ENCODE peak calls at places on chromosome 17, in six cellular contexts. B is ovary, V is transverse colon, X is tibial artery, P is esophagus squamous epithelium, G is tibial nerve. C is an unnamed sample.

GRCh38 chr17:35088911-35089845 is 25.7 kb upstream of the RFFL start:
- DNase-seq in X (peak; percentile 93), V (peak; percentile 93), G (peak; percentile 75), P (peak; percentile 20), B (peak; percentile 82), C (peak; percentile 84)

GRCh38 chr17:27284811-27285415 is 9.0 kb upstream of the WSB1 start:
- DNase-seq in P (no peak), B (no peak), V (no peak), X (no peak), G (no peak), C (no peak)

GRCh38 chr17:82296511-82297279 is 20.7 kb downstream of the CD7 start:
- DNase-seq in V (no peak), P (no peak), X (no peak), B (no peak), G (no peak), C (no peak)

GRCh38 chr17:50502643-50502990 is 5.6 kb upstream of the MYCBPAP start:
- DNase-seq in X (no peak), V (no peak), G (no peak), P (no peak), B (no peak), C (no peak)

GRCh38 chr17:3157218-3157617 is 29.9 kb upstream of the OR1G1 start:
- DNase-seq in G (no peak), X (no peak), V (no peak), B (no peak), P (no peak), C (no peak)

GRCh38 chr17:38534498-38534885 is 71.3 kb downstream of the SRCIN1 start:
- DNase-seq in B (no peak), X (no peak), P (no peak), G (no peak), V (no peak), C (no peak)

GRCh38 chr17:27588354-27588753 is 42.6 kb upstream of the LGALS9 start:
- DNase-seq in B (no peak), G (no peak), P (no peak), X (no peak), V (no peak), C (no peak)

GRCh38 chr17:19461139-19461538 is 50.1 kb downstream of the RNF112 start:
- DNase-seq in G (no peak), B (no peak), V (no peak), P (no peak), X (no peak), C (peak; percentile 23)

GRCh38 chr17:7478276-7479138 is 924 bp downstream of the ZBTB4 start:
- DNase-seq in G (peak; percentile 52), B (peak; percentile 68), X (peak; percentile 79), P (no peak), V (peak; percentile 62), C (peak; percentile 51)

GRCh38 chr17:52686140-52686539 is 527.6 kb upstream of the CA10 start:
- DNase-seq in X (no peak), P (no peak), G (no peak), V (no peak), B (no peak), C (no peak)

GRCh38 chr17:57482657-57483056 is 226.3 kb downstream of the MSI2 start:
- DNase-seq in G (no peak), P (no peak), B (no peak), X (no peak), V (no peak), C (no peak)

GRCh38 chr17:59331929-59332889 is 754 bp downstream of the YPEL2 start:
- DNase-seq in G (peak; percentile 41), X (peak; percentile 78), V (peak; percentile 51), B (peak; percentile 34), P (no peak), C (peak; percentile 46)

GRCh38 chr17:36861531-36861930 is 75.7 kb upstream of the LHX1 start:
- DNase-seq in G (no peak), B (no peak), P (no peak), V (no peak), X (no peak), C (peak; percentile 5)

GRCh38 chr17:76793775-76794174 is 55.9 kb downstream of the MFSD11 start:
- DNase-seq in X (no peak), V (no peak), B (no peak), G (no peak), P (no peak), C (peak; percentile 8)

GRCh38 chr17:12973496-12974318 is 44.1 kb downstream of the ELAC2 start:
- DNase-seq in V (no peak), B (no peak), G (no peak), X (no peak), P (no peak), C (no peak)

GRCh38 chr17:18257747-18258355 is 687 bp downstream of the FLII start:
- DNase-seq in V (peak; percentile 86), P (no peak), B (peak; percentile 61), G (peak; percentile 59), X (peak; percentile 92), C (peak; percentile 74)

GRCh38 chr17:61152898-61153297 is 246.7 kb upstream of the TBX2 start:
- DNase-seq in X (no peak), V (no peak), P (no peak), B (no peak), G (no peak), C (no peak)

GRCh38 chr17:52157603-52158449 is 688 bp downstream of the CA10 start:
- DNase-seq in P (no peak), V (no peak), G (no peak), B (no peak), X (no peak), C (peak; percentile 6)

GRCh38 chr17:44074231-44074910 is 3.8 kb downstream of the G6PC3 start:
- DNase-seq in B (no peak), X (no peak), P (no peak), G (no peak), V (no peak), C (no peak)

DNA sequence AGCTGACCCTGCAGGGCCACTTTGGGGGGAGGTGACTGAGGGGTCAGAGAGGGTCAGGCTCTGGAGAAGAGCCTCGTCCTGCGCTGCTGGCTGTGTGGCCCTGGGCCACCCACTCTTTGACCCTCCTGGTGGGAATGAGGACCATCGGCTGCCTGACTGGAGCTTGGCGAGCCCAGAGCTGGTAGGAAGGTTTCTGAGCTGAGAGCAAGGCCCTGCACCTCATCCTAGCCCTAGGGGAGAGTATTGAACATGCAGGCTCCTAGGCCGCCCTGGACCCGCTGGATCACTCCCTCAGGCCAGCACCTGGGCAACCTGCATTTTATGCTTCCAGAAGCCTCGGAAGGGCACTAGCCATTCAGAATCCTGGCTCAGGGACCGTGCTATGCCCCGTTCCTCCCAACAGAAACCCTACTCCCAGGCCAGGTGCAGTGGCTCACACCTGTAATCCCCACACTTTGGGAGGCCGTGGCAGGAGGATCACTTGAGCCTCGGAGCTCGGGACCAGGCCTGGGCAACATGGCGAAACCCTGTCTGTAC is 14.5 kb downstream of the MAP2K3 start:
- DNase-seq in X (no peak), B (no peak), G (no peak), V (no peak), P (no peak), C (no peak)
- H3K9me3 ChIP-seq in X (no peaks in the 10 kb centered on the region), B (no peaks in the 10 kb centered on the region), G (no peaks in the 10 kb centered on the region), V (no peaks in the 10 kb centered on the region), P (no peaks in the 10 kb centered on the region), C (no peaks in the 10 kb centered on the region)

GRCh38 chr17:46115687-46116086 is 77.5 kb downstream of the KANSL1 start:
- DNase-seq in X (no peak), P (no peak), V (no peak), B (no peak), G (no peak), C (no peak)
- H3K4me3 ChIP-seq in X (peak overlapping the region; percentile 10), P (no peak overlapping the region), V (no peak overlapping the region), B (no peak overlapping the region), G (no peak overlapping the region), C (no peak overlapping the region)

GRCh38 chr17:22694362-22695227 is 1002.3 kb downstream of the KCNJ18 start:
- DNase-seq in V (no peak), P (no peak), B (no peak), G (no peak), X (no peak), C (no peak)
- H3K9me3 ChIP-seq in V (peaks cover under 1% of the 10 kb centered on the region), P (peaks cover 5% of the 10 kb centered on the region), B (no peaks in the 10 kb centered on the region), G (peaks cover 44% of the 10 kb centered on the region), X (no peaks in the 10 kb centered on the region), C (peaks cover 2% of the 10 kb centered on the region)

DNA sequence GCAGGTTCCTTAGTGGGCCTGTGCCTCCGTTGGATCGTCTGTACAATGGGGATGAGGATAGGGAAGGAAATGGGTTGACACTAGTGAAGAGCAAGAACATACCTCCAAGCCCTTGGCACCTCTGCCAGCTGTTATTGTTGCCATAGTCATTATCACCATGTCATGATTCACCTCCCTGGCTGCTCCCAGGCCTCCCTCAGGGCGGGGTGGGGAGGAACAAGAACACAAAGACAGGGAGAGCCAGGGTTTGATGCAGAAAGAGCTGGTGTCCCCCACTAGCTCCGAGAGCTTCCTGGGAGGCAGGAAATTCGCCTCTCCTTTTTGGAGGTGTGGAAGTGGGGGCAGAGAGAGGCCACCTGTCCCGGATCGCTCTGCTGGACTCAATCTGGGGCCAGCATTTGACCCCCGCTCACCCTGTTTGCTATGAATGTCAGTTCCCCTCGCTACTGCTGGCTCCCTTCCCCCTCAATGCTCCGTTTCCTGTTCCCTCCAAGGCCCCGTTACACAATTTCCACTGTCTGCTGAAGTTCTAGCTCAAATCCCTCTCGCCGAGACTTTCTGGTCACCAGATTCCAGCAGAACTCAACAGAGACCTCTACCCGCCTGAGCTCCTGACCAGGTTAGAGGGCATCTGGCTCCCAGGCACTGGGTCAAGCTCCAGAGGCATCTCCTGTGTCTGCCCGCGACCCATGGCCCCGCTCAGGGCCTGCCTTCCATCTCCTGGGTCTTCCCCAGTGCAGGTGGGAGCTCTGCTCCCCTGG is 9.1 kb downstream of the TIMP2 start:
- DNase-seq in V (peak; percentile 55), P (no peak), X (peak; percentile 77), G (peak; percentile 66), B (no peak), C (peak; percentile 73)
- H3K4me3 ChIP-seq in V (no peak overlapping the region), P (peak overlapping the region; percentile 49), X (no peak overlapping the region), G (peak overlapping the region; percentile 31), B (peak overlapping the region; percentile 13), C (no peak overlapping the region)

GRCh38 chr17:72794152-72794551 is 298.3 kb downstream of the SLC39A11 start:
- DNase-seq in P (no peak), X (no peak), B (no peak), V (no peak), G (no peak), C (no peak)

GRCh38 chr17:72802726-72803125 is 289.8 kb downstream of the SLC39A11 start:
- DNase-seq in G (no peak), B (no peak), V (no peak), P (no peak), X (no peak), C (no peak)

GRCh38 chr17:72795941-72796340 is 296.5 kb downstream of the SLC39A11 start:
- DNase-seq in G (no peak), X (no peak), P (no peak), B (no peak), V (no peak), C (no peak)

GRCh38 chr17:72792771-72793170 is 299.7 kb downstream of the SLC39A11 start:
- DNase-seq in X (no peak), V (no peak), B (no peak), P (no peak), G (no peak), C (no peak)

GRCh38 chr17:72797142-72797541 is 295.3 kb downstream of the SLC39A11 start:
- DNase-seq in P (no peak), X (no peak), B (no peak), G (no peak), V (no peak), C (no peak)
- H3K9me3 ChIP-seq in P (no peaks in the 10 kb centered on the region), X (peaks cover 4% of the 10 kb centered on the region), B (no peaks in the 10 kb centered on the region), G (peaks cover 74% of the 10 kb centered on the region), V (peaks cover 5% of the 10 kb centered on the region), C (no peaks in the 10 kb centered on the region)